ENCODE peak calls at places on chromosomes 2 and 18, in eight cellular contexts. W, Y, E, X, S, C, F and A are unnamed samples.

GRCh38 chr2:211089127-211089526 is 532.7 kb downstream of the CPS1 start:
- DNase-seq in W (no peak), Y (no peak), E (no peak), X (no peak), S (no peak), C (no peak), F (no peak), A (no peak)

GRCh38 chr2:6692819-6693218 is 172.9 kb downstream of the CMPK2 start:
- DNase-seq in W (no peak), Y (no peak), E (no peak), X (no peak), S (no peak), C (no peak), F (no peak), A (no peak)

GRCh38 chr2:143489135-143489534 is 359.9 kb downstream of the ARHGAP15 start:
- DNase-seq in W (no peak), Y (no peak), E (peak), X (peak), S (no peak), C (peak), F (no peak), A (peak)

GRCh38 chr2:109160714-109161440 is 31.9 kb downstream of the SH3RF3 start:
- DNase-seq in W (no peak), Y (no peak), E (no peak), X (no peak), S (no peak), C (no peak), F (peak), A (no peak)

GRCh38 chr2:235170536-235171510 is 219.0 kb downstream of the SH3BP4 start:
- DNase-seq in W (peak), Y (peak), E (peak), X (peak), S (no peak), C (peak), F (peak), A (peak)

GRCh38 chr18:57989536-57989935 is 54.5 kb upstream of the NEDD4L start:
- DNase-seq in W (no peak), Y (no peak), E (no peak), X (no peak), S (no peak), C (no peak), F (no peak), A (no peak)

GRCh38 chr2:11499081-11499743 is 33.3 kb upstream of the E2F6 start:
- DNase-seq in W (no peak), Y (no peak), E (no peak), X (no peak), S (no peak), C (no peak), F (peak), A (no peak)

GRCh38 chr2:121140734-121141133 is 144.3 kb downstream of the TFCP2L1 start:
- DNase-seq in W (no peak), Y (no peak), E (no peak), X (no peak), S (no peak), C (no peak), F (no peak), A (no peak)

GRCh38 chr2:10410716-10411437 is 37.2 kb downstream of the ODC1 start:
- DNase-seq in W (no peak), Y (no peak), E (no peak), X (no peak), S (no peak), C (no peak), F (no peak), A (no peak)

DNA sequence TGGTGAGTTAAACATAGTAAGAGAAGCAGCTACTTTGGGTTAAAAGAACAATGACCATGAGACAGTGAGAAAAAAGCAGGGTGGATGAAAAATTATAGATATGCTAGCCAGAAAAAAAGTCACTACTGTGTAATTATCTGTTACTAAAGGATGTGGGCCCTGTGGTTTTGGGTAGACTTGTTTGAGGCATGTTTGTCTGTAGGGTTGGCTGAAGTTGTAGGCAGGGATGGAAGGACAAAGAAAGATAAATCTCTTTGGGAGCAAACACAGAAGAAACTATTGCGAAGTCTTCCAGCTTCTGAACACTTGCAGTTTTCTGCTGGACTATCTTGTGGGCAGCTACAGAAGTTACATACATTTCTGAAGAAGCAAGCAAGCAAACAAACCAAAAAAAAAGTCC is 28.2 kb downstream of the RND3 start:
- DNase-seq in W (no peak), Y (no peak), E (peak), X (peak), S (no peak), C (no peak), F (no peak), A (peak)
- TF ChIP-seq CTCF in W (no peak), Y (no peak), E (no peak), X (no peak), S (no peak), C (no peak), F (no peak), A (no peak)

GRCh38 chr18:7084766-7085080 is 32.9 kb downstream of the LAMA1 start:
- DNase-seq in W (no peak), Y (no peak), E (peak), X (peak), S (no peak), C (peak), F (no peak), A (peak)
- H3K4me3 ChIP-seq in W (no peak), Y (no peak), E (no peak), X (no peak), S (no peak), C (no peak), F (no peak), A (no peak)

GRCh38 chr2:24021122-24021998 is 11.5 kb downstream of the MFSD2B start:
- DNase-seq in W (no peak), Y (peak), E (no peak), X (no peak), S (no peak), C (no peak), F (peak), A (no peak)
- TF ChIP-seq CTCF in W (no peak), Y (peak), E (peak), X (peak), S (peak), C (peak), F (peak), A (peak)

GRCh38 chr2:223585691-223586090 is 16.5 kb downstream of the SCG2 start:
- DNase-seq in W (no peak), Y (peak), E (peak), X (peak), S (no peak), C (peak), F (no peak), A (peak)

GRCh38 chr2:223582001-223582400 is 20.2 kb downstream of the SCG2 start:
- DNase-seq in W (no peak), Y (peak), E (no peak), X (no peak), S (no peak), C (no peak), F (no peak), A (no peak)

GRCh38 chr2:223578846-223579245 is 23.3 kb downstream of the SCG2 start:
- DNase-seq in W (no peak), Y (no peak), E (peak), X (no peak), S (no peak), C (no peak), F (no peak), A (no peak)

GRCh38 chr2:223576873-223577272 is 25.3 kb downstream of the SCG2 start:
- DNase-seq in W (no peak), Y (no peak), E (peak), X (peak), S (no peak), C (peak), F (no peak), A (peak)

DNA sequence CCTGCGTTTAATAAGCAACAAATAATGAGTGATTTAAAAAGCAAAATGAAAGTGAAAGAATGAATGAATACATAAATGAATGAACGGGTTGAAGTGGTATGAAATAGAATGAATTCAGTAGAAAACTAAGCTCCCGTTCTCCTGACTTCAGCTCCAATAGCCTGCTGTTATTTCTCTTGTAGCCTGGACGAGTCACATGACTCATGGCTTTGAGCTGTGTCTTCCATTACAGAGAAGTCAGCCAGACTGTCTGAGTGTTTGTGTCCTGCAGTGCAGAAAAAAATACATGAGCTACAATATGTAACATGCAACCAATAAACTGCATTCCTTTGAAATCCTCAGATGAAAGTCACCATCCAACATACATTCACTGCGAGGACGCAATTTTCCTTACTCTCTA is 21.2 kb downstream of the SCG2 start:
- DNase-seq in W (no peak), Y (peak), E (peak), X (peak), S (no peak), C (peak), F (peak), A (peak)
- H3K4me3 ChIP-seq in W (peak), Y (no peak), E (no peak), X (peak), S (no peak), C (no peak), F (no peak), A (no peak)

DNA sequence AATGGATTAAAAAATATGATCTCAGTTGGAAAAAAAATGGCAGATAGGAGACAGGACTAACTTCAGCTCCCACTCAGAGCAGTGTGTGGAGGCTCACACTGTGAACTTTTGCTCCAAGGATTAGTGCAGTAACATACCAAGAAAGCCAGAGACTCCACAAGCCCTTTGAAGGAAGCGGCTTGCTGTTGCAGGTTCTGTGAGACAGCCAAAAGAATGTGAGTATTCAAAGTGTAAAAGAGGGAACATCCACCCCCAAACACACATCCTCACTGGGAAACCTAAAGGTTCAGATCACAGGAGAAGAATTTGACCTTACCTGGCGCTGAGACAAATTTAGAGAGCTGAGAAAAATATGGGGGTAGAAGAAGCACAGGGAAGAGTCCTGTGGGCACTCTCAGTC is 77.5 kb downstream of the FAM171B start:
- DNase-seq in W (no peak), Y (no peak), E (no peak), X (no peak), S (no peak), C (no peak), F (peak), A (peak)
- TF ChIP-seq CTCF in W (no peak), Y (no peak), E (no peak), X (no peak), S (no peak), C (no peak), F (no peak), A (no peak)

GRCh38 chr18:21342372-21342771 is 100.3 kb downstream of the GREB1L start:
- DNase-seq in W (no peak), Y (no peak), E (no peak), X (no peak), S (no peak), C (no peak), F (peak), A (no peak)
- H3K4me3 ChIP-seq in W (no peak), Y (no peak), E (no peak), X (no peak), S (no peak), C (no peak), F (peak), A (no peak)

GRCh38 chr2:166351319-166351718 is 24.4 kb downstream of the SCN9A start:
- DNase-seq in W (no peak), Y (peak), E (peak), X (peak), S (no peak), C (peak), F (no peak), A (peak)
- TF ChIP-seq CTCF in W (no peak), Y (no peak), E (no peak), X (no peak), S (no peak), C (no peak), F (no peak), A (no peak)